ENCODE peak calls at places on chromosomes 13 and 19, in six cellular contexts. V, X, N, A, C and U are unnamed samples. For H3K4me1, the result is how much of the 10 kb centered on the place peaks cover.

GRCh38 chr19:36266375-36266961 is 51.6 kb downstream of the ZNF146 start:
- DNase-seq in V (no peak), X (no peak), N (no peak), A (no peak), C (no peak), U (no peak)

GRCh38 chr13:109113427-109113826 is 484.0 kb downstream of the MYO16 start:
- DNase-seq in V (no peak), X (no peak), N (no peak), A (no peak), C (no peak), U (no peak)

GRCh38 chr13:94198666-94199065 is 280.8 kb downstream of the DCT start:
- DNase-seq in V (no peak), X (no peak), N (no peak), A (no peak), C (no peak), U (no peak)

GRCh38 chr19:38850976-38851621 is 1.3 kb upstream of the HNRNPL start:
- DNase-seq in V (peak), X (no peak), N (peak), A (no peak), C (no peak), U (no peak)

GRCh38 chr13:85900521-85900920 is 101.3 kb upstream of the SLITRK6 start:
- DNase-seq in V (no peak), X (no peak), N (no peak), A (no peak), C (no peak), U (no peak)

GRCh38 chr19:57338798-57339378 is 12.2 kb upstream of the ZNF304 start:
- DNase-seq in V (no peak), X (no peak), N (no peak), A (no peak), C (no peak), U (no peak)

GRCh38 chr19:33143897-33144405 is 12.0 kb downstream of the WDR88 start:
- DNase-seq in V (peak), X (no peak), N (peak), A (no peak), C (peak), U (peak)

GRCh38 chr13:49669735-49670309 is 21.5 kb downstream of the EBPL start:
- DNase-seq in V (peak), X (no peak), N (peak), A (no peak), C (peak), U (no peak)

GRCh38 chr13:111267205-111267604 is 53.2 kb upstream of the TEX29 start:
- DNase-seq in V (no peak), X (no peak), N (no peak), A (peak), C (no peak), U (peak)

GRCh38 chr13:23025848-23026608 is 154.8 kb upstream of the SGCG start:
- DNase-seq in V (no peak), X (no peak), N (no peak), A (no peak), C (no peak), U (no peak)

GRCh38 chr13:52411629-52412028 is 5.7 kb upstream of the THSD1 start:
- DNase-seq in V (no peak), X (no peak), N (no peak), A (no peak), C (no peak), U (no peak)

GRCh38 chr19:18419699-18420460 is 682 bp downstream of the SSBP4 start:
- DNase-seq in V (no peak), X (no peak), N (peak), A (no peak), C (peak), U (no peak)
- H3K4me1 ChIP-seq in V (half or more), X (under half), N (under half), A (half or more), C (half or more), U (under half)

GRCh38 chr19:48394331-48395169 is 1.1 kb downstream of the GRIN2D start:
- DNase-seq in V (no peak), X (no peak), N (no peak), A (no peak), C (no peak), U (no peak)

GRCh38 chr19:48393196-48393558 is 291 bp upstream of the GRIN2D start:
- DNase-seq in V (no peak), X (no peak), N (no peak), A (no peak), C (no peak), U (no peak)

GRCh38 chr19:48393559-48394330 is at the start of gene GRIN2D:
- DNase-seq in V (no peak), X (no peak), N (no peak), A (no peak), C (no peak), U (no peak)

GRCh38 chr19:48390188-48391099 is 907 bp downstream of the KDELR1 start:
- DNase-seq in V (peak), X (no peak), N (peak), A (no peak), C (peak), U (peak)

GRCh38 chr19:48391100-48392005 is at the start of gene KDELR1:
- DNase-seq in V (peak), X (no peak), N (peak), A (no peak), C (peak), U (peak)
- H3K4me1 ChIP-seq in V (under half), X (under half), N (under half), A (under half), C (half or more), U (under half)

GRCh38 chr19:15252398-15253018 is 20.3 kb upstream of the EPHX3 start:
- DNase-seq in V (no peak), X (no peak), N (no peak), A (no peak), C (no peak), U (no peak)
- H3K4me1 ChIP-seq in V (half or more), X (under half), N (under half), A (half or more), C (under half), U (under half)

DNA sequence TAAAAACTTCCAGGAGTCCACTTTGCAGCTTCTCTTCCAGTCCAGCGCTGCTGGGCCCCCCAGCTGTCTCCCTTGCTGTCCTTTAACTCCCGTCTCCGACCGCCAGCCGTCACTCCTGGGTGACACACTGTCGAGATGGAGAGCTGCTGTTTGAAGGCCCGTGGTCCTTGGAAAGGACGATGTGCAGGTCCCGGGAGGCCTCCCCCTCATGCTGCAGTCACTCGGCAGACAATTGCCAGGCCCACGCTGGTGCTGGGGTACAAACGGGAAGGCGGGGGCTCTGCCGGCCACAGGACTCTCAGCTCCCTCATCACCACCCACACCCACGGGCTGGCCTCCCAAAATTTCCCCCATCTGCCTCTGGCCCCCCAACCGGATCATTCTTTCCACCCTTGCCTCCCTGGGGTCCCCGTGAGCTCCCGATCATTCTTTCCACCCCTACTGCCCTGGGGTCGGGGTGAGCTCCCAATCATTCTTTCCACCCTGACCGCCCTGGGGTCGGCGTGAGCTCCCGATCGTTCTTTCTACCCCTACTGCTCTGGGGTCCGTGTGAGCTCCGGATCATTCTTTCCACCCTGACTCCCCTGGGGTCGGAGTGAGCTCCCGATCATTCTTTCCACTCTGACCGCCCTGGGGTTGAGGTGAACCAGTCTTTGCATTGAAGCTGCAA is 16.0 kb upstream of the ZNF554 start:
- DNase-seq in V (no peak), X (no peak), N (no peak), A (no peak), C (no peak), U (no peak)
- H3K4me1 ChIP-seq in V (under half), X (under half), N (under half), A (under half), C (under half), U (under half)

GRCh38 chr13:77500094-77500493 is 35.4 kb upstream of the SCEL start:
- DNase-seq in V (no peak), X (no peak), N (no peak), A (no peak), C (no peak), U (no peak)
- H3K4me1 ChIP-seq in V (under half), X (under half), N (under half), A (under half), C (under half), U (under half)

GRCh38 chr19:2270157-2270571 is 11.8 kb downstream of the PEAK3 start:
- DNase-seq in V (peak), X (no peak), N (peak), A (no peak), C (no peak), U (no peak)

GRCh38 chr19:2268480-2268830 is 12.2 kb upstream of the JSRP1 start:
- DNase-seq in V (no peak), X (no peak), N (no peak), A (no peak), C (no peak), U (no peak)

GRCh38 chr19:2270572-2271515 is 11.1 kb downstream of the PEAK3 start:
- DNase-seq in V (peak), X (peak), N (peak), A (peak), C (peak), U (peak)

GRCh38 chr19:2269244-2270156 is 12.5 kb downstream of the PEAK3 start:
- DNase-seq in V (peak), X (peak), N (peak), A (peak), C (peak), U (peak)

DNA sequence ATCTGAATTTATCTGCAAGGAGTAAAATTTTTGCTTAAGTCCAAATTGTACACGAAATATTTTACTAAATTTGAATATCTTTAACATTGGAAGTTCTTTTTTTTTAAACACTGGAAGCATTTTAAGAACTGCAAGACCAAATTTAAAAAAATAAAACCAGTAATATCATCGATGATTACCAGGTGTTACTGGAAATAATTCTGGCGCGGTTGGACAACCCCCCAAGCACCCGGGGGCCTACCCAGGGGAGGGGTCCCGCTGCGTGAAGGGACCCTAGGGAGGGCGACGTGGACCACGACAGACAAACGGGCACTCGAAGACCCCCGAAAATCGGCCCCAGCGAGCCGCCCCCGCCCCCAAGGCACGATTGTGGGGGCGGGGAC is 12.6 kb upstream of the JSRP1 start:
- DNase-seq in V (no peak), X (no peak), N (no peak), A (no peak), C (no peak), U (no peak)
- H3K4me1 ChIP-seq in V (under half), X (under half), N (under half), A (under half), C (half or more), U (under half)

DNA sequence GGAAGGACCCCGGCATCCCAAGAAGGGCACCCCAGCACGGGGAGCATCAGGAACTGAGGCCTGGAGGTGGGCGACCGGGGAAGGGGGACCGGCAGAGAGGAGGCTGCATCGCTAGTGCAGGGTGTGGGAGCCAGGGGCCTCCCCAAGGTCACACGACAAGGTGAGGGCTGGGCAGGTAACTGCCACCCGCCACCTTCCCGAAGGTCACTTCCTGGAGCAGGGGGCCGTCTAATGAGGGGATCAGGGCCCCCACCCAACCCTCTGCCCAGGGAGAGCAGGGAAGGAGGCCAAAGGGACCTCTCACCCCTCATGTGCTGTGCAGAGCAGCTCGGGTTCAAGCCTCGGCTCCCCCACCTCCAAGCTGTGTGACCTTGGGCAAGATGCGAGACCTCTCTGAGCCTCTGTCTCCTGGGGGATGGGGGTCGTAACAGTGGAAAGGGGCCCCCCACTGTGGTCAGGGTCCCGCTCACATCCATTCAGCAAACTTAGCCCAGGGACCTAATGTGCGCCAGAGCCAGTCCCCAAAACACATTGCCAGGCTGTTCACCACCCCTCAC is 6.0 kb downstream of the ZBTB7A start:
- DNase-seq in V (no peak), X (no peak), N (peak), A (no peak), C (no peak), U (no peak)
- H3K4me1 ChIP-seq in V (half or more), X (under half), N (half or more), A (half or more), C (half or more), U (half or more)

DNA sequence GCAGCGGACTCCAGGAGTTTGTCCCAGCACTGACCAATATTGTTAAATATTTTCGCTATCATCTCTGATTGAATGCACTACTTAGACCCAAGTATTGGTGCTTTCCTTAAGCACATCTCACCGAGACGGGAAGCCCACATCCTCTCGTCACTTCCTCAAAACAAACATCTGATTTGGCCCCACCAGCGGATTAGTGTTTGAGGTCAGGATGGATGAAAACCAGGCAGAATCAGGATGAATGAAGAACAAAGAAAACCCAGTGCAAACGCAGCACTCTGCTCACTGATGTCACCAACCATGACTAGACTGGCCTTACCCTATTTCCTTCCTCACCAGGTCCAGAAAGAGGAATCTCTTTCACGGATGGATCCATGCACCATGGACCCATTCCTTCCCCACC is 6.0 kb downstream of the PLAUR start:
- DNase-seq in V (no peak), X (no peak), N (no peak), A (no peak), C (no peak), U (no peak)
- H3K4me1 ChIP-seq in V (under half), X (under half), N (under half), A (under half), C (under half), U (under half)